ENCODE peak calls at places on chromosomes 3 and 15, in five cellular contexts. T is EH, W is HS-27A, J is memory B cell, Q is GM06990. F is an unnamed sample.

GRCh38 chr3:55206000-55206399 is 278.1 kb upstream of the LRTM1 start:
- DNase-seq in T (peak), W (no peak), J (no peak), Q (no peak), F (no peak)

GRCh38 chr3:9809615-9810356 is at the start of gene TTLL3:
- DNase-seq in T (peak), W (no peak), J (peak), Q (peak), F (peak)

GRCh38 chr3:17057316-17057715 is 172.6 kb downstream of the PLCL2 start:
- DNase-seq in T (peak), W (no peak), J (no peak), Q (no peak), F (no peak)

GRCh38 chr3:73766599-73767378 is 142.0 kb upstream of the PDZRN3 start:
- DNase-seq in T (peak), W (peak), J (no peak), Q (no peak), F (no peak)

GRCh38 chr3:183619020-183619419 is 16.4 kb upstream of the KLHL24 start:
- DNase-seq in T (no peak), W (no peak), J (no peak), Q (no peak), F (no peak)

GRCh38 chr3:189277711-189278110 is 105.9 kb downstream of the TPRG1 start:
- DNase-seq in T (peak), W (no peak), J (no peak), Q (peak), F (no peak)

GRCh38 chr3:82643948-82644347 is 882.5 kb upstream of the GBE1 start:
- DNase-seq in T (no peak), W (peak), J (no peak), Q (no peak), F (peak)

GRCh38 chr3:143307613-143308183 is 188.1 kb downstream of the CHST2 start:
- DNase-seq in T (peak), W (no peak), J (no peak), Q (no peak), F (no peak)

GRCh38 chr15:30933293-30933692 is 29.6 kb downstream of the FAN1 start:
- DNase-seq in T (no peak), W (no peak), J (no peak), Q (no peak), F (no peak)

GRCh38 chr15:24823473-24823872 is 131.3 kb upstream of the SNRPN start:
- DNase-seq in T (no peak), W (no peak), J (no peak), Q (no peak), F (peak)

GRCh38 chr15:97692317-97693015 is 268.0 kb upstream of the ARRDC4 start:
- DNase-seq in T (no peak), W (no peak), J (no peak), Q (no peak), F (no peak)

GRCh38 chr3:157232146-157232545 is 72.2 kb upstream of the CCNL1 start:
- DNase-seq in T (peak), W (no peak), J (no peak), Q (no peak), F (no peak)

GRCh38 chr3:5540532-5540931 is 353.0 kb downstream of the EDEM1 start:
- DNase-seq in T (no peak), W (no peak), J (no peak), Q (no peak), F (no peak)

GRCh38 chr3:72426618-72427397 is 421.4 kb downstream of the SHQ1 start:
- DNase-seq in T (no peak), W (no peak), J (no peak), Q (peak), F (no peak)

GRCh38 chr15:84915011-84915958 is 30.8 kb downstream of the SLC28A1 start:
- DNase-seq in T (peak), W (peak), J (no peak), Q (peak), F (no peak)